ENCODE peak calls at places on chromosome 11, in ten cellular contexts. D is fibroblast of the aortic adventitia, E is dorsolateral prefrontal cortex, V is PC-3, U is pancreas, O is upper lobe of right lung, A is epithelial cell of esophagus, C is OCI-LY7, S is ovary, M is vagina. I is an unnamed sample.

GRCh38 chr11:23473782-23474181 is 613.5 kb upstream of the CCDC179 start:
- DNase-seq in D (no peak), E (no peak), V (no peak), U (no peak), O (no peak), A (no peak), C (no peak), S (no peak), M (no peak), I (no peak)

GRCh38 chr11:19988598-19988997 is 171.7 kb downstream of the DBX1 start:
- DNase-seq in D (peak), E (peak), V (peak), U (no peak), O (no peak), A (peak), C (no peak), S (peak), M (no peak), I (peak)

GRCh38 chr11:120024046-120024445 is 113.9 kb downstream of the TRIM29 start:
- DNase-seq in D (no peak), E (no peak), V (no peak), U (no peak), O (no peak), A (no peak), C (no peak), S (no peak), M (no peak), I (no peak)

GRCh38 chr11:70074701-70075100 is 3.4 kb upstream of the ANO1 start:
- DNase-seq in D (no peak), E (peak), V (no peak), U (no peak), O (peak), A (no peak), C (no peak), S (no peak), M (no peak), I (no peak)

GRCh38 chr11:73291781-73292180 is 16.3 kb upstream of the ARHGEF17 start:
- DNase-seq in D (no peak), E (no peak), V (no peak), U (no peak), O (no peak), A (no peak), C (no peak), S (no peak), M (no peak), I (no peak)

GRCh38 chr11:66291706-66292542 is at the start of gene TMEM151A:
- DNase-seq in D (no peak), E (peak), V (no peak), U (peak), O (no peak), A (no peak), C (no peak), S (no peak), M (no peak), I (no peak)

GRCh38 chr11:67376421-67376820 is 3.0 kb upstream of the CLCF1 start:
- DNase-seq in D (no peak), E (no peak), V (no peak), U (no peak), O (no peak), A (no peak), C (no peak), S (no peak), M (no peak), I (no peak)

GRCh38 chr11:41786087-41786486 is 326.6 kb upstream of the LRRC4C start:
- DNase-seq in D (no peak), E (no peak), V (peak), U (no peak), O (no peak), A (no peak), C (no peak), S (no peak), M (no peak), I (no peak)

GRCh38 chr11:83819936-83820549 is 533.9 kb upstream of the CCDC90B start:
- DNase-seq in D (peak), E (no peak), V (peak), U (no peak), O (no peak), A (peak), C (peak), S (no peak), M (no peak), I (peak)

GRCh38 chr11:22089609-22090008 is 103.3 kb upstream of the ANO5 start:
- DNase-seq in D (no peak), E (no peak), V (no peak), U (no peak), O (no peak), A (no peak), C (no peak), S (no peak), M (no peak), I (no peak)

GRCh38 chr11:27898166-27898565 is 197.9 kb upstream of the BDNF start:
- DNase-seq in D (no peak), E (no peak), V (peak), U (no peak), O (no peak), A (peak), C (no peak), S (no peak), M (no peak), I (peak)

GRCh38 chr11:34167961-34168360 is 62.5 kb downstream of the NAT10 start:
- DNase-seq in D (no peak), E (no peak), V (no peak), U (no peak), O (no peak), A (no peak), C (no peak), S (no peak), M (no peak), I (no peak)

GRCh38 chr11:27754035-27755017 is 54.1 kb upstream of the BDNF start:
- DNase-seq in D (no peak), E (no peak), V (peak), U (no peak), O (no peak), A (peak), C (no peak), S (no peak), M (no peak), I (peak)

GRCh38 chr11:27807594-27807993 is 107.3 kb upstream of the BDNF start:
- DNase-seq in D (peak), E (no peak), V (no peak), U (no peak), O (no peak), A (no peak), C (no peak), S (no peak), M (no peak), I (no peak)

GRCh38 chr11:665707-666281 is 28.7 kb downstream of the DRD4 start:
- DNase-seq in D (peak), E (no peak), V (no peak), U (no peak), O (no peak), A (no peak), C (no peak), S (peak), M (no peak), I (no peak)

GRCh38 chr11:118176400-118177134 is at the start of gene SCN2B:
- DNase-seq in D (no peak), E (no peak), V (no peak), U (no peak), O (no peak), A (peak), C (peak), S (no peak), M (no peak), I (peak)
- H3K4me3 ChIP-seq in D (no peak), E (peak), V (no peak), U (no peak), O (peak), A (no peak), C (peak), S (peak), M (peak), I (peak)

DNA sequence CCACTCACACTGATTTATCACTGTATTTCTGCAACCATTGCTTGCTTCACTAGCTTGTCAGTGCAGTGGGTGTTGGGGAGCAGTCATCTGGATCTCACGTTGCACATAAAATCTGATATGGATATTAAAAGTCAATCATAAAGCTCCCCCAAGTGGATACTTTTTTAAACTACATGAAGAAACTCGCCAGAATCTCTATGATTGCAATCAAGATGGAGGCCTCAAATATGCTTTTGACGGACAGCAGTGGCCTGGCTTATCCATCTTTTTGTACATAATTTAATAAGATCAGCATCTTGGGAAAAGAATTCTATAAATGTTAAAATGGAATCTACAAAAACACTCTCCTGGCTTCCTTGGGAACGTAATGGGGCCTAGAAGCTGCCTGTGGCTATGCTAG is 137.7 kb downstream of the WT1 start:
- DNase-seq in D (peak), E (peak), V (peak), U (no peak), O (no peak), A (peak), C (peak), S (no peak), M (no peak), I (peak)
- TF ChIP-seq CTCF in D (no peak), E (peak), V (peak), U (no peak), O (peak), A (peak), C (peak), S (no peak), M (no peak), I (no peak)

GRCh38 chr11:57481915-57482781 is 21.8 kb downstream of the RTN4RL2 start:
- DNase-seq in D (no peak), E (no peak), V (no peak), U (no peak), O (no peak), A (no peak), C (no peak), S (no peak), M (no peak), I (no peak)
- H3K4me3 ChIP-seq in D (no peak), E (peak), V (no peak), U (no peak), O (no peak), A (peak), C (peak), S (no peak), M (peak), I (no peak)

GRCh38 chr11:47348859-47349258 is 3.6 kb downstream of the MYBPC3 start:
- DNase-seq in D (peak), E (no peak), V (peak), U (no peak), O (no peak), A (peak), C (peak), S (no peak), M (no peak), I (no peak)
- TF ChIP-seq CTCF in D (peak), E (no peak), V (peak), U (no peak), O (no peak), A (peak), C (peak), S (no peak), M (no peak), I (peak)

GRCh38 chr11:32890843-32891656 is 1.6 kb upstream of the QSER1 start:
- DNase-seq in D (no peak), E (no peak), V (peak), U (no peak), O (no peak), A (peak), C (peak), S (no peak), M (no peak), I (no peak)
- H3K4me3 ChIP-seq in D (no peak), E (peak), V (peak), U (no peak), O (no peak), A (peak), C (peak), S (no peak), M (no peak), I (no peak)

GRCh38 chr11:64531422-64531821 is 59.6 kb upstream of the SLC22A12 start:
- DNase-seq in D (no peak), E (no peak), V (no peak), U (no peak), O (no peak), A (no peak), C (no peak), S (no peak), M (no peak), I (no peak)

GRCh38 chr11:64533501-64533900 is 57.5 kb upstream of the SLC22A12 start:
- DNase-seq in D (no peak), E (no peak), V (no peak), U (no peak), O (no peak), A (peak), C (no peak), S (no peak), M (no peak), I (no peak)

GRCh38 chr11:64529559-64530520 is 61.2 kb upstream of the SLC22A12 start:
- DNase-seq in D (no peak), E (no peak), V (no peak), U (no peak), O (no peak), A (no peak), C (no peak), S (no peak), M (no peak), I (no peak)

GRCh38 chr11:64534391-64534801 is 56.6 kb upstream of the SLC22A12 start:
- DNase-seq in D (no peak), E (no peak), V (no peak), U (no peak), O (no peak), A (no peak), C (no peak), S (no peak), M (no peak), I (no peak)

GRCh38 chr11:64531906-64532312 is 59.1 kb upstream of the SLC22A12 start:
- DNase-seq in D (no peak), E (no peak), V (no peak), U (no peak), O (no peak), A (no peak), C (no peak), S (no peak), M (no peak), I (no peak)
- TF ChIP-seq CTCF in D (no peak), E (no peak), V (no peak), U (no peak), O (no peak), A (no peak), C (no peak), S (no peak), M (no peak), I (no peak)

GRCh38 chr11:60065801-60066200 is 9.3 kb downstream of the MS4A3 start:
- DNase-seq in D (no peak), E (no peak), V (no peak), U (no peak), O (no peak), A (no peak), C (no peak), S (no peak), M (no peak), I (no peak)
- H3K4me3 ChIP-seq in D (no peak), E (no peak), V (no peak), U (no peak), O (no peak), A (no peak), C (no peak), S (no peak), M (no peak), I (no peak)

GRCh38 chr11:43709689-43710088 is 29.2 kb downstream of the HSD17B12 start:
- DNase-seq in D (no peak), E (no peak), V (no peak), U (no peak), O (no peak), A (no peak), C (no peak), S (no peak), M (no peak), I (no peak)

GRCh38 chr11:43712676-43713075 is 32.1 kb downstream of the HSD17B12 start:
- DNase-seq in D (no peak), E (no peak), V (peak), U (no peak), O (no peak), A (no peak), C (no peak), S (no peak), M (no peak), I (no peak)

GRCh38 chr11:43706631-43707030 is 26.1 kb downstream of the HSD17B12 start:
- DNase-seq in D (no peak), E (no peak), V (no peak), U (no peak), O (no peak), A (no peak), C (no peak), S (no peak), M (no peak), I (no peak)

DNA sequence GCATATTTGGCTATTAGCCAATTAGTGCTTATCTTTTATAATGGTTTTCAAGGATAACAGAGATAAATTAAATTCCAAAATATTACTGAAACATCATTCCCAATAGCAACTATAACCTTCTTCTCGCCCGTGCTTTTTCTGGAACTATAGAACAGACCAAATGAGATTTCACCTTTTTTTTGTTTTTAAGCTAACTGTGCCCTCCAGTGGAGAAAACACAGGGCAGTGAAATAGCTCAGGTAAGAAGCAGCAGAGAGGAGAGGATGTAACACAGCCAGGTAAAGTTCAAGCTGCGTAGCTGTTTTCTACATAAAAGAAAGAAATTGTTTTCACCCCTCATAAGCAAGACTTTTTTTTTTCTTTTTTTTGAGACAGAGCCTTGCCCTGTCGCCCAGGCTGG is 28.2 kb downstream of the HSD17B12 start:
- DNase-seq in D (no peak), E (no peak), V (peak), U (no peak), O (no peak), A (peak), C (peak), S (no peak), M (no peak), I (no peak)
- TF ChIP-seq CTCF in D (peak), E (peak), V (peak), U (no peak), O (peak), A (peak), C (peak), S (no peak), M (no peak), I (peak)

I was measured in bronchial epithelial cell.